ENCODE peak calls at places on chromosomes 13 and 19, in seven cellular contexts. One of them, this sample, is unnamed.

GRCh38 chr19:35138305-35138799 is 272 bp upstream of the FXYD1 start:
- DNase-seq in fibroblast of lung: peak
- DNase-seq in AG04449: no peak
- DNase-seq in colonic mucosa: peak
- DNase-seq in thyroid gland: no peak
- DNase-seq in stomach: no peak
- DNase-seq in mucosa of descending colon: no peak
- DNase-seq in this sample: no peak

GRCh38 chr19:49362048-49362925 is at the start of gene TEAD2:
- DNase-seq in colonic mucosa: peak
- DNase-seq in thyroid gland: peak
- DNase-seq in AG04449: no peak
- DNase-seq in mucosa of descending colon: peak
- DNase-seq in stomach: peak
- DNase-seq in fibroblast of lung: peak
- DNase-seq in this sample: peak

GRCh38 chr19:48480151-48480475 is 10.9 kb downstream of the CYTH2 start:
- DNase-seq in mucosa of descending colon: peak
- DNase-seq in thyroid gland: peak
- DNase-seq in colonic mucosa: peak
- DNase-seq in stomach: peak
- DNase-seq in fibroblast of lung: peak
- DNase-seq in AG04449: no peak
- DNase-seq in this sample: peak

GRCh38 chr19:13100031-13100588 is 2.5 kb downstream of the LYL1 start:
- DNase-seq in fibroblast of lung: no peak
- DNase-seq in mucosa of descending colon: peak
- DNase-seq in AG04449: no peak
- DNase-seq in colonic mucosa: no peak
- DNase-seq in stomach: no peak
- DNase-seq in thyroid gland: no peak
- DNase-seq in this sample: peak

GRCh38 chr13:23778879-23779278 is 110.3 kb downstream of the MIPEP start:
- DNase-seq in thyroid gland: no peak
- DNase-seq in fibroblast of lung: peak
- DNase-seq in stomach: no peak
- DNase-seq in colonic mucosa: no peak
- DNase-seq in mucosa of descending colon: no peak
- DNase-seq in AG04449: no peak
- DNase-seq in this sample: peak

GRCh38 chr19:51479531-51480331 is 1.4 kb downstream of the CEACAM18 start:
- DNase-seq in colonic mucosa: no peak
- DNase-seq in fibroblast of lung: no peak
- DNase-seq in stomach: no peak
- DNase-seq in AG04449: no peak
- DNase-seq in thyroid gland: no peak
- DNase-seq in mucosa of descending colon: no peak
- DNase-seq in this sample: no peak

GRCh38 chr13:95924389-95924994 is 128.7 kb downstream of the UGGT2 start:
- DNase-seq in thyroid gland: no peak
- DNase-seq in colonic mucosa: no peak
- DNase-seq in AG04449: peak
- DNase-seq in fibroblast of lung: peak
- DNase-seq in mucosa of descending colon: no peak
- DNase-seq in stomach: no peak
- DNase-seq in this sample: peak

GRCh38 chr19:17209126-17210036 is 5.8 kb upstream of the USE1 start:
- DNase-seq in thyroid gland: no peak
- DNase-seq in AG04449: no peak
- DNase-seq in stomach: peak
- DNase-seq in mucosa of descending colon: peak
- DNase-seq in colonic mucosa: peak
- DNase-seq in fibroblast of lung: peak
- DNase-seq in this sample: peak

GRCh38 chr13:48975926-48976676 is 389 bp downstream of the FNDC3A start:
- DNase-seq in fibroblast of lung: peak
- DNase-seq in thyroid gland: peak
- DNase-seq in colonic mucosa: peak
- DNase-seq in stomach: peak
- DNase-seq in mucosa of descending colon: peak
- DNase-seq in AG04449: no peak
- DNase-seq in this sample: peak

GRCh38 chr19:912181-913079 is 589 bp downstream of the R3HDM4 start:
- DNase-seq in fibroblast of lung: no peak
- DNase-seq in thyroid gland: no peak
- DNase-seq in AG04449: no peak
- DNase-seq in mucosa of descending colon: no peak
- DNase-seq in stomach: no peak
- DNase-seq in colonic mucosa: no peak
- DNase-seq in this sample: no peak

GRCh38 chr19:35843676-35844481 is 8.4 kb downstream of the NPHS1 start:
- DNase-seq in mucosa of descending colon: peak
- DNase-seq in stomach: peak
- DNase-seq in colonic mucosa: peak
- DNase-seq in fibroblast of lung: no peak
- DNase-seq in thyroid gland: peak
- DNase-seq in AG04449: no peak
- DNase-seq in this sample: no peak

GRCh38 chr19:12345197-12345596 is 11.8 kb upstream of the ZNF563 start:
- DNase-seq in stomach: no peak
- DNase-seq in fibroblast of lung: no peak
- DNase-seq in mucosa of descending colon: no peak
- DNase-seq in thyroid gland: no peak
- DNase-seq in colonic mucosa: no peak
- DNase-seq in AG04449: no peak
- DNase-seq in this sample: no peak

GRCh38 chr13:99197257-99197651 is 3.4 kb upstream of the UBAC2 start:
- DNase-seq in colonic mucosa: peak
- DNase-seq in thyroid gland: no peak
- DNase-seq in AG04449: no peak
- DNase-seq in stomach: no peak
- DNase-seq in mucosa of descending colon: peak
- DNase-seq in fibroblast of lung: no peak
- DNase-seq in this sample: no peak

GRCh38 chr13:28754698-28755545 is 36.2 kb upstream of the SLC46A3 start:
- DNase-seq in stomach: no peak
- DNase-seq in mucosa of descending colon: peak
- DNase-seq in fibroblast of lung: peak
- DNase-seq in colonic mucosa: peak
- DNase-seq in AG04449: no peak
- DNase-seq in thyroid gland: no peak
- DNase-seq in this sample: peak

GRCh38 chr19:23799321-23799720 is 40.6 kb upstream of the ZNF681 start:
- DNase-seq in colonic mucosa: no peak
- DNase-seq in AG04449: no peak
- DNase-seq in thyroid gland: no peak
- DNase-seq in fibroblast of lung: no peak
- DNase-seq in mucosa of descending colon: no peak
- DNase-seq in stomach: no peak
- DNase-seq in this sample: no peak

GRCh38 chr13:114339779-114340534 is 25.7 kb downstream of the CHAMP1 start:
- DNase-seq in colonic mucosa: peak
- DNase-seq in AG04449: no peak
- DNase-seq in mucosa of descending colon: peak
- DNase-seq in thyroid gland: peak
- DNase-seq in fibroblast of lung: peak
- DNase-seq in stomach: peak
- DNase-seq in this sample: peak

GRCh38 chr19:3868770-3869456 is at the start of gene ZFR2:
- DNase-seq in thyroid gland: no peak
- DNase-seq in fibroblast of lung: no peak
- DNase-seq in mucosa of descending colon: no peak
- DNase-seq in AG04449: no peak
- DNase-seq in colonic mucosa: no peak
- DNase-seq in stomach: no peak
- DNase-seq in this sample: no peak

GRCh38 chr13:30123575-30123974 is 183.8 kb downstream of the KATNAL1 start:
- DNase-seq in colonic mucosa: no peak
- DNase-seq in thyroid gland: no peak
- DNase-seq in fibroblast of lung: no peak
- DNase-seq in AG04449: no peak
- DNase-seq in mucosa of descending colon: no peak
- DNase-seq in stomach: no peak
- DNase-seq in this sample: no peak

GRCh38 chr19:38676023-38676877 is 28.8 kb downstream of the ACTN4 start:
- DNase-seq in fibroblast of lung: peak
- DNase-seq in mucosa of descending colon: no peak
- DNase-seq in thyroid gland: no peak
- DNase-seq in colonic mucosa: no peak
- DNase-seq in stomach: no peak
- DNase-seq in AG04449: no peak
- DNase-seq in this sample: peak

GRCh38 chr13:45136741-45137500 is 16.6 kb downstream of the GTF2F2 start:
- DNase-seq in fibroblast of lung: no peak
- DNase-seq in mucosa of descending colon: no peak
- DNase-seq in thyroid gland: no peak
- DNase-seq in colonic mucosa: no peak
- DNase-seq in AG04449: no peak
- DNase-seq in stomach: no peak
- DNase-seq in this sample: no peak

GRCh38 chr13:45138282-45138681 is 18.0 kb downstream of the GTF2F2 start:
- DNase-seq in AG04449: no peak
- DNase-seq in thyroid gland: no peak
- DNase-seq in colonic mucosa: no peak
- DNase-seq in stomach: no peak
- DNase-seq in fibroblast of lung: no peak
- DNase-seq in mucosa of descending colon: no peak
- DNase-seq in this sample: no peak

GRCh38 chr13:45133396-45134118 is 13.2 kb downstream of the GTF2F2 start:
- DNase-seq in mucosa of descending colon: no peak
- DNase-seq in colonic mucosa: no peak
- DNase-seq in stomach: no peak
- DNase-seq in AG04449: no peak
- DNase-seq in fibroblast of lung: peak
- DNase-seq in thyroid gland: no peak
- DNase-seq in this sample: no peak

GRCh38 chr13:45137501-45137880 is 17.2 kb downstream of the GTF2F2 start:
- DNase-seq in mucosa of descending colon: no peak
- DNase-seq in thyroid gland: no peak
- DNase-seq in AG04449: no peak
- DNase-seq in colonic mucosa: no peak
- DNase-seq in fibroblast of lung: no peak
- DNase-seq in stomach: no peak
- DNase-seq in this sample: no peak

DNA sequence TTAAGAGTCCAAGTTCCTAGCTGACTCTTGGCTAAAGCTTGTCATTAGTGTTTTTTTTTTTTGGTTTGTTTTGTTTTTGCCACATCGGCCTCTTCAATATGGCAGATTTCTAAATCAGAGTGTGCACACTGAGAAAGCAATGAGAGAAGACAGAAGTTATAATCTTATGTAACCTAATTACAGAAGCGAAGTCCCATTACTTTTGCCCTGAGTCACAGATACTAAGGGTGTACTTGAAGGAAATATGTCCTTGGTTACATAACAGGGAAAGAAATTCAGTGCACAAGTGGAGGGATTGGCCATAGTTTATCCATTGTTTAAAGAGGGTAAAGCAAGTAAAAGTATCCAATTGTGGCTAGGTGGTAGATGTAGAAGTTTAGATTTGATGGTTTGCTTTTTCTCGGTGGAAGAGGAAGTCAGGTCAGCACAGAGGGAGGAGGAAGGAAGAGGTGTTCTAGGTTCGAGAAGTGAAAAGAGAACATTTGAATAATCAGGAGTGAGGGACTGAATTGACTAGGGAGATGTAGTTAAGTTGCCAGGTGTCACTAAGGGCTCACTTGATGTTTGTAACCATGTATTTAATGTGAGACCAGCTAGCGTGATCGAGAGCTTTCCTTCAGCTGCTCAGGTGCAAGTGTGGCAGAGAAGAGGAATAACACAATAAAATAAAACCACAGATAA is 12.2 kb downstream of the GTF2F2 start:
- DNase-seq in fibroblast of lung: no peak
- DNase-seq in mucosa of descending colon: no peak
- DNase-seq in stomach: no peak
- DNase-seq in AG04449: no peak
- DNase-seq in colonic mucosa: no peak
- DNase-seq in thyroid gland: no peak
- DNase-seq in this sample: no peak
- H3K4me3 ChIP-seq in fibroblast of lung: no peak
- H3K4me3 ChIP-seq in mucosa of descending colon: no peak
- H3K4me3 ChIP-seq in stomach: no peak
- H3K4me3 ChIP-seq in AG04449: no peak
- H3K4me3 ChIP-seq in colonic mucosa: no peak
- H3K4me3 ChIP-seq in thyroid gland: no peak
- H3K4me3 ChIP-seq in this sample: no peak

GRCh38 chr13:76822691-76823267 is 63.4 kb downstream of the KCTD12 start:
- DNase-seq in fibroblast of lung: peak
- DNase-seq in thyroid gland: no peak
- DNase-seq in AG04449: no peak
- DNase-seq in colonic mucosa: no peak
- DNase-seq in stomach: no peak
- DNase-seq in mucosa of descending colon: peak
- DNase-seq in this sample: peak
- TF ChIP-seq CTCF in fibroblast of lung: peak
- TF ChIP-seq CTCF in thyroid gland: no peak
- TF ChIP-seq CTCF in AG04449: peak
- TF ChIP-seq CTCF in colonic mucosa: peak
- TF ChIP-seq CTCF in stomach: no peak
- TF ChIP-seq CTCF in mucosa of descending colon: peak
- TF ChIP-seq CTCF in this sample: peak

GRCh38 chr19:16144216-16144581 is 714 bp downstream of the HSH2D start:
- DNase-seq in colonic mucosa: no peak
- DNase-seq in fibroblast of lung: no peak
- DNase-seq in mucosa of descending colon: no peak
- DNase-seq in AG04449: no peak
- DNase-seq in stomach: no peak
- DNase-seq in thyroid gland: no peak
- DNase-seq in this sample: no peak

GRCh38 chr19:16148443-16149045 is 5.1 kb downstream of the HSH2D start:
- DNase-seq in thyroid gland: no peak
- DNase-seq in mucosa of descending colon: no peak
- DNase-seq in AG04449: no peak
- DNase-seq in stomach: no peak
- DNase-seq in fibroblast of lung: no peak
- DNase-seq in colonic mucosa: no peak
- DNase-seq in this sample: no peak

GRCh38 chr19:16143399-16144215 is at the start of gene HSH2D:
- DNase-seq in stomach: peak
- DNase-seq in thyroid gland: peak
- DNase-seq in colonic mucosa: peak
- DNase-seq in mucosa of descending colon: peak
- DNase-seq in AG04449: no peak
- DNase-seq in fibroblast of lung: no peak
- DNase-seq in this sample: no peak

GRCh38 chr19:16142032-16142580 is 1.4 kb upstream of the HSH2D start:
- DNase-seq in thyroid gland: no peak
- DNase-seq in stomach: no peak
- DNase-seq in AG04449: no peak
- DNase-seq in mucosa of descending colon: no peak
- DNase-seq in colonic mucosa: no peak
- DNase-seq in fibroblast of lung: no peak
- DNase-seq in this sample: no peak

GRCh38 chr19:16146112-16146511 is 2.6 kb downstream of the HSH2D start:
- DNase-seq in thyroid gland: no peak
- DNase-seq in AG04449: no peak
- DNase-seq in colonic mucosa: no peak
- DNase-seq in fibroblast of lung: no peak
- DNase-seq in stomach: no peak
- DNase-seq in mucosa of descending colon: no peak
- DNase-seq in this sample: no peak
- H3K4me3 ChIP-seq in thyroid gland: no peak
- H3K4me3 ChIP-seq in AG04449: no peak
- H3K4me3 ChIP-seq in colonic mucosa: no peak
- H3K4me3 ChIP-seq in fibroblast of lung: no peak
- H3K4me3 ChIP-seq in stomach: no peak
- H3K4me3 ChIP-seq in mucosa of descending colon: no peak
- H3K4me3 ChIP-seq in this sample: no peak

GRCh38 chr19:2261438-2262172 is 5.4 kb upstream of the JSRP1 start:
- DNase-seq in stomach: peak
- DNase-seq in fibroblast of lung: no peak
- DNase-seq in colonic mucosa: peak
- DNase-seq in mucosa of descending colon: peak
- DNase-seq in AG04449: no peak
- DNase-seq in thyroid gland: no peak
- DNase-seq in this sample: no peak
- TF ChIP-seq CTCF in stomach: no peak
- TF ChIP-seq CTCF in fibroblast of lung: peak
- TF ChIP-seq CTCF in colonic mucosa: peak
- TF ChIP-seq CTCF in mucosa of descending colon: peak
- TF ChIP-seq CTCF in AG04449: peak
- TF ChIP-seq CTCF in thyroid gland: peak
- TF ChIP-seq CTCF in this sample: peak

This sample was measured in AG10803.